ENCODE peak calls at places on chromosomes 5 and 9, in five cellular contexts. E is left lung, X is tibial artery, W is foreskin fibroblast, N is brain microvascular endothelial cell. M is an unnamed sample.

GRCh38 chr5:34517249-34517648 is 138.9 kb upstream of the RAI14 start:
- DNase-seq in W (peak), E (no peak), N (peak), X (no peak), M (no peak)

GRCh38 chr9:4214506-4214905 is 85.4 kb downstream of the GLIS3 start:
- DNase-seq in X (no peak), N (no peak), E (no peak), W (no peak), M (no peak)

GRCh38 chr9:127154003-127154389 is 31.6 kb upstream of the ANGPTL2 start:
- DNase-seq in X (no peak), W (no peak), N (no peak), E (no peak), M (no peak)

GRCh38 chr5:82092-82491 is 9.9 kb upstream of the PLEKHG4B start:
- DNase-seq in N (peak), X (no peak), E (no peak), W (no peak), M (peak)

GRCh38 chr9:79757906-79758669 is 186.3 kb downstream of the TLE4 start:
- DNase-seq in W (peak), X (no peak), N (no peak), E (no peak), M (no peak)

GRCh38 chr5:174610968-174611367 is 113.4 kb upstream of the MSX2 start:
- DNase-seq in X (peak), N (no peak), E (peak), W (peak), M (no peak)

GRCh38 chr5:156201793-156202388 is 125.1 kb upstream of the SGCD start:
- DNase-seq in N (no peak), W (peak), E (no peak), X (no peak), M (no peak)

GRCh38 chr9:123742009-123742767 is 187.7 kb downstream of the DENND1A start:
- DNase-seq in W (no peak), E (no peak), N (no peak), X (peak), M (no peak)

GRCh38 chr5:136080483-136081180 is 51.8 kb downstream of the TGFBI start:
- DNase-seq in E (peak), X (peak), N (peak), W (peak), M (peak)

GRCh38 chr9:77807295-77807694 is 159.2 kb upstream of the GNA14 start:
- DNase-seq in N (peak), X (no peak), E (no peak), W (peak), M (no peak)
- TF ChIP-seq CTCF in N (peak), X (no peak), E (no peak), W (no peak), M (no peak)

GRCh38 chr5:138748630-138749081 is 4.6 kb upstream of the CTNNA1 start:
- DNase-seq in N (peak), X (no peak), W (peak), E (no peak), M (no peak)

GRCh38 chr5:138738399-138738798 is 14.8 kb upstream of the CTNNA1 start:
- DNase-seq in E (no peak), X (no peak), W (no peak), N (no peak), M (no peak)

GRCh38 chr5:138739938-138740337 is 13.3 kb upstream of the CTNNA1 start:
- DNase-seq in E (no peak), W (no peak), N (no peak), X (no peak), M (no peak)

GRCh38 chr5:138745268-138745667 is 8.0 kb upstream of the CTNNA1 start:
- DNase-seq in E (peak), W (no peak), N (no peak), X (no peak), M (no peak)

DNA sequence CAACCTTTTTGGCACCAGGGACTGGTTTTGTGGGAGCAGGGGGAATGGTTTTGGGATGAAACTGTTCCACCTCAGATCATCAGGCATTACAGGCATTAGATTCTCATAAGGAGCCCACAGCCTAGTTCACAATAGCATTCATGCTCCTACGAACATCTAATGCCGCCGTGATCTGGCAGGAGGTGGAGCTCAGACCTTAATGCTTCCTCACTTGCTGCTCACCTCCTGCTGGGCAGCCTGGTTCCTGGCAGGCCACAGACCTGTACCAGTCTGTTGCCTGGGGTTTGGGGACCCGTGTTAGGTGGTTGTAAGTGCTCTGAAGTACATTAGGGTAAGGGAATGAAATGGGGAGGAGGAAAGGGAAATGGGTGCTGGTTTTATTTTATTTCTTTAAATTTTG is 9.7 kb upstream of the CTNNA1 start:
- DNase-seq in E (no peak), X (no peak), W (no peak), N (no peak), M (no peak)
- TF ChIP-seq CTCF in E (no peak), X (no peak), W (no peak), N (no peak), M (no peak)

DNA sequence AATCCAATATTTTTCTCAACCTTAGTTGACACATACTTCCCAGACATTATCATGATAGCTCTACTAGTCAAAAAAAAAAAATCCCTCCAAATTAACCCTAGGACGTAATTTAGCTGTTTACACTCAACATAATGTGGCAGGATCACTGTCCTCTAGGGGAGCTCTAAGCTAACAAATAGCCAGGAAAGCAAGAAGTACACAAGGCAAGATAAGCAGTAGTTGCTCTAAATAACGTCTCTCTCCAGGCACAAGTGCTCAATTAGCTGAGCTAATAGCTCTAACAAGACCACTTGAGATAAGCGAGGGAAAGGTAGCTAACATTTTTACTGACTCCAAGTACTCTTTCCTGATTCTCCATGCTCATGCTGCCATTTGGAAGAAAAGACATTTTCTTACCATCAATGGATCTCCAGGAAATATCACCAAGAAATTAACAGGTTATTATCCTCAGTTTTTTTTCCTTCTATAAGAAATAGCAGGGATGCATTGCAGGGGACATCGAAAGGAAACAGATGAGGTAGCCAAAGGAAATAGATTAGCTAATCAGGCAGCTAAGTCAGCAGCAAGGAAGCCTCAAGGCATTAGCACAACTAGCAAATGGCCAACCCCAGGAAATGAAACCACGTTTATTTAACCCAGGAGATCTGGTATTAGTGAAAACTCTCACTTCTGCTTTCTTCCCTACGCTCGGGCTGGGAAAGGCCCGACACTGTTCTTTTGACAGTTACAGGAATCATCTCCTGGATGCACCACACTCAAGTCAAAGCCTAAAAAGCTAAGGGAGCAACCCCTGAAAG is 614.1 kb downstream of the PTPRD start:
- DNase-seq in X (no peak), E (no peak), N (no peak), W (no peak), M (no peak)
- TF ChIP-seq CTCF in X (no peak), E (no peak), N (peak), W (no peak), M (peak)

DNA sequence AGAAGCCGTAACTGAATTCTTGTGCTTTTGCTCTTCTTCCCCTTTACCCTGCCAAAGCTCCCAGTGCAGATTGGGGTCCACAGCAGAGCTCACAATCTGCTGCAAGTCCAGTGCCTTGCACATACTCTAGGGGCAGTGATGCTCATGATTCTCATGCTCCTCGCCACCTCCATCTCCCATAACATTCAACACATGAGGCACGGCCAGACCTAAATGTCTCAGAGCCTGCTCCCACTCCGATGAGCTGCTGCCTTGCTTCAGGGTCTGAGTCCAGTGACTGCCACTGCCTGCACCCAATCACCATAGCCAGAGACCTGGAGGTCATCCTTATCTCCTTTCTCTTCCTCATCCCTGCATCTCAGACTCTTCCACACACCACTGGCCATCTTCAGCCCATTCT is 10.5 kb downstream of the CSF1R start:
- DNase-seq in E (no peak), W (peak), N (no peak), X (no peak), M (no peak)
- TF ChIP-seq CTCF in E (no peak), W (no peak), N (no peak), X (no peak), M (no peak)

GRCh38 chr5:90861843-90862586 is 303.4 kb downstream of the ADGRV1 start:
- DNase-seq in W (no peak), E (no peak), N (no peak), X (no peak), M (no peak)

GRCh38 chr5:90866915-90867715 is 308.5 kb downstream of the ADGRV1 start:
- DNase-seq in N (no peak), X (no peak), W (peak), E (no peak), M (no peak)

GRCh38 chr5:90868799-90869198 is 310.2 kb downstream of the ADGRV1 start:
- DNase-seq in W (no peak), E (no peak), N (no peak), X (no peak), M (no peak)

GRCh38 chr5:90865194-90865593 is 306.6 kb downstream of the ADGRV1 start:
- DNase-seq in X (no peak), E (no peak), W (no peak), N (no peak), M (no peak)

GRCh38 chr5:90866333-90866732 is 307.7 kb downstream of the ADGRV1 start:
- DNase-seq in X (no peak), E (no peak), N (no peak), W (peak), M (peak)
- TF ChIP-seq CTCF in X (peak), E (peak), N (no peak), W (peak), M (peak)

GRCh38 chr5:134649163-134649916 is 755 bp downstream of the SEC24A start:
- DNase-seq in N (no peak), W (peak), X (no peak), E (peak), M (no peak)

GRCh38 chr5:134642931-134643530 is 5.6 kb upstream of the SEC24A start:
- DNase-seq in N (no peak), X (no peak), E (no peak), W (peak), M (peak)

GRCh38 chr5:134651531-134651930 is 2.9 kb downstream of the SEC24A start:
- DNase-seq in N (no peak), X (no peak), W (peak), E (peak), M (no peak)

GRCh38 chr5:134647750-134648424 is 698 bp upstream of the SEC24A start:
- DNase-seq in N (no peak), E (no peak), X (peak), W (peak), M (peak)

GRCh38 chr5:134648425-134649162 is at the start of gene SEC24A:
- DNase-seq in X (peak), E (peak), N (peak), W (peak), M (peak)
- TF ChIP-seq CTCF in X (no peak), E (no peak), N (no peak), W (no peak), M (no peak)

GRCh38 chr9:21906878-21907277 is 87.3 kb downstream of the CDKN2A start:
- DNase-seq in E (no peak), X (no peak), W (no peak), N (peak), M (no peak)

GRCh38 chr9:21903380-21903965 is 90.7 kb downstream of the CDKN2A start:
- DNase-seq in X (no peak), E (no peak), N (no peak), W (no peak), M (no peak)

GRCh38 chr9:21904371-21904770 is 89.8 kb downstream of the CDKN2A start:
- DNase-seq in W (peak), E (no peak), X (no peak), N (peak), M (no peak)

GRCh38 chr9:21906213-21906612 is 88.0 kb downstream of the CDKN2A start:
- DNase-seq in N (no peak), E (no peak), X (no peak), W (no peak), M (no peak)

GRCh38 chr9:21904776-21905175 is 89.4 kb downstream of the CDKN2A start:
- DNase-seq in E (no peak), N (peak), W (peak), X (no peak), M (no peak)
- TF ChIP-seq CTCF in E (no peak), N (peak), W (no peak), X (no peak), M (no peak)

DNA sequence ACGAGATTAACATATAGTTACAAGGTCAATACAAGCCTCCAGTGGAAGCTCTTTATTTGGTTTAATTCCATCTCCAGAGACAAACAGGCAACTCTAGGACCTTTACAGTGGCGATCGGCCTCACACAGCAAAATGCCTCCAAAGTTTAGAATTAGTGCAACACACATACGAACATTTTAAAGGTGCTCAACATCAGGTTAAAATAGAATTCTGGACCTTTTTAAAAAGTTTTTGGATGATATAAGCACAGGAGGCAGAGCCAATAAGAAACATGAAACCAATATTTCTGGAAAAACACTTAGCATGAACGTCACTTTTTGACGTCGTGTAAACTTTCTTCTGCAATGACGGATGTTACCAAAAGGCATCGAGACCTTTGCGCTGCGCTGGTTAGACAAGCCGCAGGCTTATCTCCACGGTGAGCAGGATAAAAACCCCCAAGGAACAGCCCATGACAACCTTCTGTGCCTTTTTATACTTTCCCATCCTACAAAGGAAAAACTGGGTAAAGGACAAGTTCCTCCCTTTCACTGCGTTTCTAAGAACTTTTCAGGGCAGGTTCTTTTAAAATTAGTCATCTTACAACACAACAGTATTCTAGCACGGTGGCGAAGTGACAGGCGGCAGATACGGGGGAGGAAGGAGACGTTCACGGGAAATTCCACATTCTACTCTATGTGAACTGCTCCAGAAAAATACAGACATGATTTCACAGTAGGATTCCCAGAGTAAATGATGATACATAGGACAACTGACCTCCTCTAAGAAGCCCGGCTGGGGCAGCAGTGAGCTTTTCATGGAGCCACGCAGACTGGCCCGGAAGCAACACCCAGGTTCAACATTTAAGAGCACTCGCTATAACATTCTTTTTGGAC is 52.2 kb downstream of the USP20 start:
- DNase-seq in N (peak), X (no peak), E (no peak), W (peak), M (no peak)
- TF ChIP-seq CTCF in N (peak), X (no peak), E (no peak), W (no peak), M (no peak)

GRCh38 chr5:44952376-44952775 is 143.6 kb downstream of the MRPS30 start:
- DNase-seq in N (peak), E (no peak), W (peak), X (no peak), M (peak)
- TF ChIP-seq CTCF in N (peak), E (peak), W (peak), X (peak), M (peak)

M was measured in GM10248.